ENCODE peak calls at places on chromosomes 13 and 19, in ten cellular contexts. One of them, this sample, is unnamed.

GRCh38 chr13:21759503-21759902 is 88.6 kb downstream of the FGF9 start:
- DNase-seq in ovary: no peak
- DNase-seq in colonic mucosa: no peak
- DNase-seq in fibroblast of pulmonary artery: no peak
- DNase-seq in body of pancreas: no peak
- DNase-seq in upper lobe of right lung: no peak
- DNase-seq in DND-41: no peak
- DNase-seq in heart left ventricle: no peak
- DNase-seq in Peyer's patch: no peak
- DNase-seq in heart right ventricle: no peak
- DNase-seq in this sample: no peak

GRCh38 chr13:112844879-112845278 is 124.1 kb upstream of the MCF2L start:
- DNase-seq in ovary: no peak
- DNase-seq in colonic mucosa: no peak
- DNase-seq in fibroblast of pulmonary artery: no peak
- DNase-seq in body of pancreas: no peak
- DNase-seq in upper lobe of right lung: no peak
- DNase-seq in DND-41: no peak
- DNase-seq in heart left ventricle: no peak
- DNase-seq in Peyer's patch: peak; percentile 26
- DNase-seq in heart right ventricle: no peak
- DNase-seq in this sample: no peak

GRCh38 chr13:30006246-30006645 is 155.8 kb upstream of the UBL3 start:
- DNase-seq in ovary: no peak
- DNase-seq in colonic mucosa: no peak
- DNase-seq in fibroblast of pulmonary artery: no peak
- DNase-seq in body of pancreas: no peak
- DNase-seq in upper lobe of right lung: no peak
- DNase-seq in DND-41: peak; percentile 29
- DNase-seq in heart left ventricle: no peak
- DNase-seq in Peyer's patch: no peak
- DNase-seq in heart right ventricle: no peak
- DNase-seq in this sample: no peak

GRCh38 chr19:11814707-11815050 is 606 bp downstream of the ZNF440 start:
- DNase-seq in ovary: no peak
- DNase-seq in colonic mucosa: peak; percentile 37
- DNase-seq in fibroblast of pulmonary artery: peak; percentile 51
- DNase-seq in body of pancreas: no peak
- DNase-seq in upper lobe of right lung: no peak
- DNase-seq in DND-41: no peak
- DNase-seq in heart left ventricle: no peak
- DNase-seq in Peyer's patch: no peak
- DNase-seq in heart right ventricle: no peak
- DNase-seq in this sample: no peak

GRCh38 chr19:38691938-38692457 is 44.5 kb downstream of the ACTN4 start:
- DNase-seq in ovary: peak; percentile 63
- DNase-seq in colonic mucosa: no peak
- DNase-seq in fibroblast of pulmonary artery: peak; percentile 91
- DNase-seq in body of pancreas: no peak
- DNase-seq in upper lobe of right lung: no peak
- DNase-seq in DND-41: no peak
- DNase-seq in heart left ventricle: peak; percentile 64
- DNase-seq in Peyer's patch: no peak
- DNase-seq in heart right ventricle: no peak
- DNase-seq in this sample: no peak

GRCh38 chr13:32255744-32256120 is 59.4 kb downstream of the ZAR1L start:
- DNase-seq in ovary: no peak
- DNase-seq in colonic mucosa: no peak
- DNase-seq in fibroblast of pulmonary artery: peak; percentile 53
- DNase-seq in body of pancreas: no peak
- DNase-seq in upper lobe of right lung: no peak
- DNase-seq in DND-41: no peak
- DNase-seq in heart left ventricle: no peak
- DNase-seq in Peyer's patch: no peak
- DNase-seq in heart right ventricle: no peak
- DNase-seq in this sample: no peak

GRCh38 chr13:111508902-111509509 is 188.6 kb downstream of the TEX29 start:
- DNase-seq in ovary: no peak
- DNase-seq in colonic mucosa: peak; percentile 4
- DNase-seq in fibroblast of pulmonary artery: no peak
- DNase-seq in body of pancreas: no peak
- DNase-seq in upper lobe of right lung: no peak
- DNase-seq in DND-41: no peak
- DNase-seq in heart left ventricle: no peak
- DNase-seq in Peyer's patch: no peak
- DNase-seq in heart right ventricle: no peak
- DNase-seq in this sample: no peak

GRCh38 chr13:40878321-40878720 is 88.9 kb downstream of the SLC25A15 start:
- DNase-seq in ovary: no peak
- DNase-seq in colonic mucosa: no peak
- DNase-seq in fibroblast of pulmonary artery: no peak
- DNase-seq in body of pancreas: no peak
- DNase-seq in upper lobe of right lung: no peak
- DNase-seq in DND-41: no peak
- DNase-seq in heart left ventricle: no peak
- DNase-seq in Peyer's patch: no peak
- DNase-seq in heart right ventricle: no peak
- DNase-seq in this sample: no peak

GRCh38 chr19:28427256-28428083 is 785.5 kb downstream of the UQCRFS1 start:
- DNase-seq in ovary: no peak
- DNase-seq in colonic mucosa: no peak
- DNase-seq in fibroblast of pulmonary artery: no peak
- DNase-seq in body of pancreas: no peak
- DNase-seq in upper lobe of right lung: no peak
- DNase-seq in DND-41: no peak
- DNase-seq in heart left ventricle: no peak
- DNase-seq in Peyer's patch: no peak
- DNase-seq in heart right ventricle: no peak
- DNase-seq in this sample: no peak

GRCh38 chr13:37097008-37097579 is 8.4 kb downstream of the CSNK1A1L start:
- DNase-seq in ovary: no peak
- DNase-seq in colonic mucosa: no peak
- DNase-seq in fibroblast of pulmonary artery: no peak
- DNase-seq in body of pancreas: no peak
- DNase-seq in upper lobe of right lung: no peak
- DNase-seq in DND-41: no peak
- DNase-seq in heart left ventricle: no peak
- DNase-seq in Peyer's patch: no peak
- DNase-seq in heart right ventricle: no peak
- DNase-seq in this sample: no peak

GRCh38 chr13:76884571-76885202 is 1.5 kb downstream of the KCTD12 start:
- DNase-seq in ovary: peak; percentile 48
- DNase-seq in colonic mucosa: peak; percentile 41
- DNase-seq in fibroblast of pulmonary artery: peak; percentile 57
- DNase-seq in body of pancreas: no peak
- DNase-seq in upper lobe of right lung: no peak
- DNase-seq in DND-41: no peak
- DNase-seq in heart left ventricle: peak; percentile 17
- DNase-seq in Peyer's patch: no peak
- DNase-seq in heart right ventricle: no peak
- DNase-seq in this sample: no peak

GRCh38 chr13:59534806-59535205 is 628.9 kb downstream of the DIAPH3 start:
- DNase-seq in ovary: no peak
- DNase-seq in colonic mucosa: no peak
- DNase-seq in fibroblast of pulmonary artery: no peak
- DNase-seq in body of pancreas: no peak
- DNase-seq in upper lobe of right lung: no peak
- DNase-seq in DND-41: no peak
- DNase-seq in heart left ventricle: no peak
- DNase-seq in Peyer's patch: no peak
- DNase-seq in heart right ventricle: no peak
- DNase-seq in this sample: no peak

GRCh38 chr19:50657672-50658437 is 8.6 kb downstream of the C19orf81 start:
- DNase-seq in ovary: peak; percentile 65
- DNase-seq in colonic mucosa: peak; percentile 55
- DNase-seq in fibroblast of pulmonary artery: peak; percentile 99
- DNase-seq in body of pancreas: peak; percentile 76
- DNase-seq in upper lobe of right lung: peak; percentile 97
- DNase-seq in DND-41: peak; percentile 89
- DNase-seq in heart left ventricle: peak; percentile 80
- DNase-seq in Peyer's patch: peak; percentile 65
- DNase-seq in heart right ventricle: peak; percentile 81
- DNase-seq in this sample: peak; percentile 86

GRCh38 chr19:5547881-5548280 is 19.9 kb downstream of the TINCR start:
- DNase-seq in ovary: no peak
- DNase-seq in colonic mucosa: no peak
- DNase-seq in fibroblast of pulmonary artery: peak; percentile 43
- DNase-seq in body of pancreas: no peak
- DNase-seq in upper lobe of right lung: no peak
- DNase-seq in DND-41: peak; percentile 46
- DNase-seq in heart left ventricle: no peak
- DNase-seq in Peyer's patch: peak; percentile 56
- DNase-seq in heart right ventricle: no peak
- DNase-seq in this sample: no peak

GRCh38 chr13:85864963-85865530 is 65.8 kb upstream of the SLITRK6 start:
- DNase-seq in ovary: no peak
- DNase-seq in colonic mucosa: no peak
- DNase-seq in fibroblast of pulmonary artery: peak; percentile 15
- DNase-seq in body of pancreas: no peak
- DNase-seq in upper lobe of right lung: no peak
- DNase-seq in DND-41: no peak
- DNase-seq in heart left ventricle: no peak
- DNase-seq in Peyer's patch: no peak
- DNase-seq in heart right ventricle: no peak
- DNase-seq in this sample: no peak
- TF ChIP-seq CTCF in ovary: no peak
- TF ChIP-seq CTCF in colonic mucosa: no peak
- TF ChIP-seq CTCF in fibroblast of pulmonary artery: peak; percentile 29
- TF ChIP-seq CTCF in body of pancreas: no peak
- TF ChIP-seq CTCF in upper lobe of right lung: no peak
- TF ChIP-seq CTCF in DND-41: peak; percentile 35
- TF ChIP-seq CTCF in heart left ventricle: no peak
- TF ChIP-seq CTCF in Peyer's patch: no peak
- TF ChIP-seq CTCF in heart right ventricle: no peak
- TF ChIP-seq CTCF in this sample: peak; percentile 15

GRCh38 chr13:68810660-68811059 is 1297.0 kb upstream of the ATXN8OS start:
- DNase-seq in ovary: no peak
- DNase-seq in colonic mucosa: no peak
- DNase-seq in fibroblast of pulmonary artery: no peak
- DNase-seq in body of pancreas: no peak
- DNase-seq in upper lobe of right lung: no peak
- DNase-seq in DND-41: no peak
- DNase-seq in heart left ventricle: no peak
- DNase-seq in Peyer's patch: no peak
- DNase-seq in heart right ventricle: no peak
- DNase-seq in this sample: no peak
- H3K4me3 ChIP-seq in ovary: no peak overlapping the region
- H3K4me3 ChIP-seq in colonic mucosa: no peak overlapping the region
- H3K4me3 ChIP-seq in fibroblast of pulmonary artery: no peak overlapping the region
- H3K4me3 ChIP-seq in body of pancreas: no peak overlapping the region
- H3K4me3 ChIP-seq in upper lobe of right lung: no peak overlapping the region
- H3K4me3 ChIP-seq in DND-41: no peak overlapping the region
- H3K4me3 ChIP-seq in heart left ventricle: no peak overlapping the region
- H3K4me3 ChIP-seq in Peyer's patch: no peak overlapping the region
- H3K4me3 ChIP-seq in heart right ventricle: no peak overlapping the region
- H3K4me3 ChIP-seq in this sample: no peak overlapping the region

DNA sequence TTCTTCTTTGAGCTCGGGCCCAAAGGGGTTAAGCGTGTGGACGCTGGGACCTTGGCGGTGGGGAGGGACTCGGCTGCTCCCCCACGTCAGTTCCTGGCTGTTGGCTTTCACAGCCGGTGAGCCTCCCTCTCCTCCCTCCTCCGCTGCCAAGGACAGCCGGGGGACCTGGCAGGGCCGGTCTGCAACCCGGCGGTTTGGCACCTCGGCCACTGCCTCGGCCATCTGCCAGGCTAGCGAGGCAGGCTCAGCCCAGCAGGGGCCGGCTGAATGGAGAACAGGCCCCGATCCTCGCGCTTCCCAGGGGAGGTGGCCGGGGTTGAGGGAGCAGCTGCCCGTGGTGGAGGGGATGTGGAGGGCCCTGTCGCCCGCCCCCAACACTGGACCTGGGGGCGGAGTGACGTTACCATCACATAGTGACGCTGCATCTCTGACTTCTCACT is 5.0 kb downstream of the TLE5 start:
- DNase-seq in ovary: peak; percentile 91
- DNase-seq in colonic mucosa: peak; percentile 61
- DNase-seq in fibroblast of pulmonary artery: peak; percentile 77
- DNase-seq in body of pancreas: peak; percentile 94
- DNase-seq in upper lobe of right lung: peak; percentile 93
- DNase-seq in DND-41: no peak
- DNase-seq in heart left ventricle: peak; percentile 89
- DNase-seq in Peyer's patch: no peak
- DNase-seq in heart right ventricle: peak; percentile 91
- DNase-seq in this sample: no peak
- TF ChIP-seq CTCF in ovary: peak; percentile 35
- TF ChIP-seq CTCF in colonic mucosa: no peak
- TF ChIP-seq CTCF in fibroblast of pulmonary artery: no peak
- TF ChIP-seq CTCF in body of pancreas: no peak
- TF ChIP-seq CTCF in upper lobe of right lung: no peak
- TF ChIP-seq CTCF in DND-41: no peak
- TF ChIP-seq CTCF in heart left ventricle: no peak
- TF ChIP-seq CTCF in Peyer's patch: no peak
- TF ChIP-seq CTCF in heart right ventricle: peak; percentile 18
- TF ChIP-seq CTCF in this sample: no peak

DNA sequence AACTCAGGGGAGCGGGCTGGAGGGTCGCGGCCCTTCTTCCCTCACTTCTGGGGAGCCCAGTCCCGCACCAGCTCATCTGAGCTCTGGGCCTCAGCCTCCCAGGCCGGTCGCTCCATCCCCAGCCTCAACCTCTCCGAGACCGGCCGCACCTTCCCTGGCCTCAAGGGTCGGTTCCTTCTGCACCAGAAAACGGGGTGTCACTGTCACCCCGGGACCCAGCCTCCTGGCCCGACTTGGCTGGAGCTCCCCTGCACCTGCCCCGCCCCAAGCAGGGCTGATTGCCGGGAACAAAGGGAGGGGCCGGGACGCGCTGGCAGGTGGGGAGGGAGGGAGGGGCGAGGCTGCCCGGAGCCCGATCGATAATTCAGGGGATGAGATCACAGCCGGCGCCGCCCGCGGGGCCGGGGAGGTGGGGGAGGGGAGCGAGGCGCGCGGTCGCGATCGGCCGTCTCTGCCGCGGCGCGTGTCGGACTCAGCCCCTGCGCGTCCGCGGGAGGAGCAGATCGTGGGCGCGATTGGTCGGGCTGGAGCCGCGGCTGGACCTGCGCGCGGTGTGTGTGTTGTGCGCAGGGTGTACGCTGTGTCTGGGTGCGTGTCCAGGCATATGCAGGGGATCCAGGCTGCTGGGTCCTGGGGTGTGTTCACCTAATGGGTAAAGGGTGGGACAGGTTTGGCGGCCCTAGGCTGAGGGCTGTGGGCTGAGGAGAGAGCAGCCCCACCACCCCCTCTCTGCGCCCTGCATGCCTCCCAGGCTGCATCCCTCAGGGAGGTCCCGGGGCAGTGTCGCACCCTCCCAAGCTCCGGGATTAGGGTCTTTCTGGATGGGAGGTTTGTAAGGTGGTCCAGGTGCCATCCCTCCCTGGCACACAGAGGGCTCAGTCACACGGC is 1.1 kb upstream of the SHC2 start:
- DNase-seq in ovary: peak; percentile 41
- DNase-seq in colonic mucosa: peak; percentile 72
- DNase-seq in fibroblast of pulmonary artery: no peak
- DNase-seq in body of pancreas: peak; percentile 93
- DNase-seq in upper lobe of right lung: peak; percentile 76
- DNase-seq in DND-41: no peak
- DNase-seq in heart left ventricle: no peak
- DNase-seq in Peyer's patch: peak; percentile 80
- DNase-seq in heart right ventricle: peak; percentile 40
- DNase-seq in this sample: no peak
- H3K4me3 ChIP-seq in ovary: peak overlapping the region; percentile 67
- H3K4me3 ChIP-seq in colonic mucosa: peak overlapping the region; percentile 6
- H3K4me3 ChIP-seq in fibroblast of pulmonary artery: no peak overlapping the region
- H3K4me3 ChIP-seq in body of pancreas: no peak overlapping the region
- H3K4me3 ChIP-seq in upper lobe of right lung: peak overlapping the region; percentile 41
- H3K4me3 ChIP-seq in DND-41: no peak overlapping the region
- H3K4me3 ChIP-seq in heart left ventricle: peak overlapping the region; percentile 31
- H3K4me3 ChIP-seq in Peyer's patch: peak overlapping the region; percentile 41
- H3K4me3 ChIP-seq in heart right ventricle: peak overlapping the region; percentile 67
- H3K4me3 ChIP-seq in this sample: no peak overlapping the region

This sample was measured in GM06990.